ENCODE peak calls at places on chromosomes 11 and 22, in seven cellular contexts. One of them, this sample, is unnamed.

GRCh38 chr11:113994077-113994954 is 19.4 kb downstream of the HTR3A start:
- DNase-seq in stomach: peak
- DNase-seq in right lobe of liver: no peak
- DNase-seq in astrocyte: no peak
- DNase-seq in GM12865: no peak
- DNase-seq in right atrium auricular region: no peak
- DNase-seq in GM23338: peak
- DNase-seq in this sample: no peak

GRCh38 chr22:39494471-39495120 is 7.5 kb upstream of the MIEF1 start:
- DNase-seq in stomach: no peak
- DNase-seq in right lobe of liver: peak
- DNase-seq in astrocyte: no peak
- DNase-seq in GM12865: no peak
- DNase-seq in right atrium auricular region: no peak
- DNase-seq in GM23338: no peak
- DNase-seq in this sample: no peak

GRCh38 chr22:27801616-27802388 is at the start of gene MN1:
- DNase-seq in stomach: peak
- DNase-seq in right lobe of liver: no peak
- DNase-seq in astrocyte: no peak
- DNase-seq in GM12865: peak
- DNase-seq in right atrium auricular region: no peak
- DNase-seq in GM23338: peak
- DNase-seq in this sample: no peak

GRCh38 chr22:30575859-30576258 is 1.4 kb upstream of the GAL3ST1 start:
- DNase-seq in stomach: peak
- DNase-seq in right lobe of liver: no peak
- DNase-seq in astrocyte: no peak
- DNase-seq in GM12865: no peak
- DNase-seq in right atrium auricular region: no peak
- DNase-seq in GM23338: no peak
- DNase-seq in this sample: no peak

GRCh38 chr11:98194611-98195010 is 826.1 kb upstream of the CNTN5 start:
- DNase-seq in stomach: no peak
- DNase-seq in right lobe of liver: no peak
- DNase-seq in astrocyte: no peak
- DNase-seq in GM12865: no peak
- DNase-seq in right atrium auricular region: no peak
- DNase-seq in GM23338: no peak
- DNase-seq in this sample: no peak

GRCh38 chr11:1059759-1060158 is 14.9 kb upstream of the MUC2 start:
- DNase-seq in stomach: no peak
- DNase-seq in right lobe of liver: no peak
- DNase-seq in astrocyte: no peak
- DNase-seq in GM12865: no peak
- DNase-seq in right atrium auricular region: no peak
- DNase-seq in GM23338: no peak
- DNase-seq in this sample: no peak

GRCh38 chr22:50303848-50304527 is 3.5 kb downstream of the PLXNB2 start:
- DNase-seq in stomach: peak
- DNase-seq in right lobe of liver: peak
- DNase-seq in astrocyte: no peak
- DNase-seq in GM12865: no peak
- DNase-seq in right atrium auricular region: no peak
- DNase-seq in GM23338: peak
- DNase-seq in this sample: no peak

GRCh38 chr11:34181856-34182405 is 76.5 kb downstream of the NAT10 start:
- DNase-seq in stomach: no peak
- DNase-seq in right lobe of liver: no peak
- DNase-seq in astrocyte: no peak
- DNase-seq in GM12865: no peak
- DNase-seq in right atrium auricular region: no peak
- DNase-seq in GM23338: no peak
- DNase-seq in this sample: no peak

GRCh38 chr11:109205312-109205711 is 216.7 kb upstream of the C11orf87 start:
- DNase-seq in stomach: no peak
- DNase-seq in right lobe of liver: no peak
- DNase-seq in astrocyte: no peak
- DNase-seq in GM12865: no peak
- DNase-seq in right atrium auricular region: no peak
- DNase-seq in GM23338: no peak
- DNase-seq in this sample: no peak

DNA sequence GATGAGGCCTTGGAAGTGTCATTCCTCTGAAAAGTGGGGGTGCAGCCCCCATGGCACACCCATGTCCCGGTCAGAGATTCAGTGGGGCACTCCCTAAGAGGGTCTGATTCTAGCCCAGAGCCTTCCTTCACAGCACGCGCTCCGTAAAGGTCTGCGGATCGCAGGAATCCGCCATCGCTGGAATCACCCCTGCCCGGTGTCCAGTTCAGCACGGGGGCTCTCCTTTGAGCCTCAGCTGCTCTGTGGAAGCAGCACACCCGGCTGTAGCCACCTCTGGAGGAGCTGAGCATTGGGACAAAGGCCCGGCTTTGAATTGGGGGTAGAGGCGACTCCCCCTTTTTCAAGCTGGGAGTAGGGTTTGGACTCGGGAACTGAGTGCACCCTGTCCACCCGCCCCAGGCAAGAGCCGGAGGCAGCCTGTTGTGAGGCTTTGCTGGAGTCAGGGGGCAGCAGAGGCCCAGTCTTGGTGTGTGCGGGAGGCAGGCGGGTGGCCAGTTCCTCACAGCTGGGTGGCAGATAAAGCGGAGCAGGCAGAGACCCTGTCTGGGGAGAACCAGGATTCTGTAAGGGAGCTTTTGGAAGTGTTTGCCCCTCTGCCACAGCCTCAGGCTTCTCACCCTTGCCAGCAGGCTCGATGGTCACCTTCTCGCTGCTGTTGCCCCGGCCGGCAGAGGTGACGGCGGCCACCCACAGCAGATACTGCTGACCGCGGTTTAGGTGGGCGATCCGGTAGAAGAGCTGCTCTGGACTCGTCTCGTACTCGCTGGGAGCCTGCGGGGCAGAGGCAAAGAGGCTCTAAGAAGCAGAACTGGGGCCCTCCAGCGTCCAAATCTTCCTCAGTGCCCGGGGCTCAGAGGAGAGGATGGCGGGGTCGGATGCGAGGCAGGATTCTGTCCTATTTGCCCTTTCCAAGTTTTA is 115.9 kb downstream of the CEP164 start:
- DNase-seq in stomach: peak
- DNase-seq in right lobe of liver: no peak
- DNase-seq in astrocyte: peak
- DNase-seq in GM12865: peak
- DNase-seq in right atrium auricular region: peak
- DNase-seq in GM23338: peak
- DNase-seq in this sample: no peak
- TF ChIP-seq CTCF in stomach: no peak
- TF ChIP-seq CTCF in right lobe of liver: peak
- TF ChIP-seq CTCF in astrocyte: peak
- TF ChIP-seq CTCF in GM12865: peak
- TF ChIP-seq CTCF in right atrium auricular region: peak
- TF ChIP-seq CTCF in GM23338: peak
- TF ChIP-seq CTCF in this sample: peak

DNA sequence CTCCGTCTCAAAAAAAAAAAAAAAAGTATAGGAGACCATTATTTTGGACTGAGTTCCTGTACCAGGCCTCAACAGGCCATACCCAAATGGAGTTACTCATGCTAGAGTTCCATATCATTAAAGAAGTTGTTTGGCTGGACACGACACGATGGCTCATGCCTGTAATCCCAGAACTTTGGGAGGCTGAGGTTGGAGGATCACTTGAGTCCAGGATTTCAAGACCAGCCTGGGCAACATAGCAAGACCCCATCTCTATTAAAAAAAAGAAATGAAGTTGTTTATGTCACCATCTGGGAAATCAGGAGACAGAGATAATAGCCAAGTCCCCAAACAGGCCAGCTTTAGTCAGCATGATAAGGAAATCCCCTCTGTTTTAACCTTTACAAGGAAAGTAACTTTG is 6.7 kb upstream of the FNBP4 start:
- DNase-seq in stomach: no peak
- DNase-seq in right lobe of liver: no peak
- DNase-seq in astrocyte: no peak
- DNase-seq in GM12865: no peak
- DNase-seq in right atrium auricular region: peak
- DNase-seq in GM23338: no peak
- DNase-seq in this sample: no peak
- TF ChIP-seq CTCF in stomach: no peak
- TF ChIP-seq CTCF in right lobe of liver: no peak
- TF ChIP-seq CTCF in astrocyte: no peak
- TF ChIP-seq CTCF in GM12865: no peak
- TF ChIP-seq CTCF in right atrium auricular region: no peak
- TF ChIP-seq CTCF in GM23338: no peak
- TF ChIP-seq CTCF in this sample: no peak

DNA sequence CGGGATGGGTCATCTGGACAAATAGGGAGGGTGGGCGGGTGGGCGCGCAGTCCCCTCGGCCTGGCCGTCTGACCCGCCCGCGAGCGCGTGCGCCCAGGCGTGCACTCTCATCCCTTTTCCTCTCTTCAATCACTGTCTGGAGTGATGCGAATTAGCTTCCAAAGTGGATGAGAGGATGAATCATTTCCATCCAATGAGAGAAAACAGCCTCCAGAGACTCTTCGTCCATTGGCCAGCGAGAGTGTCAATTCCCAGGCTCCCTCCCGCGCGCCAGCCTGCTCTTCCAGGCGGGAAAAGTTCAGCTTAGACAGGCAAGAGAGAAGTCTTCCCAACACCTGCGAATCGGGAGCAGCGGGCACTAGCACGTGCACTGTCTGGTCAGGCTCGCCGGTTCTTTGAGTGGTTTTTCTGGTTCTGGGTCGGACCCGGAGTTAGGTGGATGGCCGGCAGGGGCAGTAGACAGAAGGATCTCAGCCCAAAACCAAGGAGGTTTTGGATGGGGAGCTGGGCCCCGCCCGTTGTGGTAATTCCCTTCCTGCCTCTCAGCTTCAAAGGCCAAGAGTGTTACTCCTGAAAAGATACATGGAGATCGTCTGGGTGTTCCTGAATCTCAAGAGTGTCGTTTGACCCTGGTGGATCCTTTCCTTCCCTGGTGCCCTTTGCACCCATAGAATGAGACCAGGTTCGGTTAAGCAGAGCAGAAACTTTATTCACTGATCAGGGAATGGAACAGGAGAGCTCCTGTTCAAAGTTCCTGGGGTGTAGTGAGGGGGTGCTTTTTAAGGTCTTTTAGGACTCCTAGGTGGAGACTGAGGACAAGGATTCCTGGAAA is 33.4 kb upstream of the GLYATL1 start:
- DNase-seq in stomach: peak
- DNase-seq in right lobe of liver: peak
- DNase-seq in astrocyte: peak
- DNase-seq in GM12865: no peak
- DNase-seq in right atrium auricular region: peak
- DNase-seq in GM23338: peak
- DNase-seq in this sample: peak
- TF ChIP-seq CTCF in stomach: no peak
- TF ChIP-seq CTCF in right lobe of liver: no peak
- TF ChIP-seq CTCF in astrocyte: peak
- TF ChIP-seq CTCF in GM12865: no peak
- TF ChIP-seq CTCF in right atrium auricular region: no peak
- TF ChIP-seq CTCF in GM23338: peak
- TF ChIP-seq CTCF in this sample: peak

GRCh38 chr11:3809624-3809928 is 1.2 kb downstream of the PGAP2 start:
- DNase-seq in stomach: no peak
- DNase-seq in right lobe of liver: no peak
- DNase-seq in astrocyte: no peak
- DNase-seq in GM12865: no peak
- DNase-seq in right atrium auricular region: no peak
- DNase-seq in GM23338: peak
- DNase-seq in this sample: no peak

GRCh38 chr11:3810446-3810845 is 2.1 kb downstream of the PGAP2 start:
- DNase-seq in stomach: no peak
- DNase-seq in right lobe of liver: no peak
- DNase-seq in astrocyte: no peak
- DNase-seq in GM12865: no peak
- DNase-seq in right atrium auricular region: no peak
- DNase-seq in GM23338: no peak
- DNase-seq in this sample: no peak

GRCh38 chr11:3810951-3811350 is 2.6 kb downstream of the PGAP2 start:
- DNase-seq in stomach: no peak
- DNase-seq in right lobe of liver: no peak
- DNase-seq in astrocyte: no peak
- DNase-seq in GM12865: no peak
- DNase-seq in right atrium auricular region: no peak
- DNase-seq in GM23338: no peak
- DNase-seq in this sample: no peak

GRCh38 chr11:3807856-3808845 is at the start of gene PGAP2:
- DNase-seq in stomach: peak
- DNase-seq in right lobe of liver: peak
- DNase-seq in astrocyte: no peak
- DNase-seq in GM12865: peak
- DNase-seq in right atrium auricular region: peak
- DNase-seq in GM23338: peak
- DNase-seq in this sample: no peak

GRCh38 chr11:3808846-3809623 is 675 bp downstream of the PGAP2 start:
- DNase-seq in stomach: peak
- DNase-seq in right lobe of liver: no peak
- DNase-seq in astrocyte: peak
- DNase-seq in GM12865: peak
- DNase-seq in right atrium auricular region: no peak
- DNase-seq in GM23338: peak
- DNase-seq in this sample: no peak
- TF ChIP-seq CTCF in stomach: no peak
- TF ChIP-seq CTCF in right lobe of liver: peak
- TF ChIP-seq CTCF in astrocyte: peak
- TF ChIP-seq CTCF in GM12865: peak
- TF ChIP-seq CTCF in right atrium auricular region: no peak
- TF ChIP-seq CTCF in GM23338: peak
- TF ChIP-seq CTCF in this sample: peak

GRCh38 chr22:19554834-19555404 is 30.7 kb upstream of the CLDN5 start:
- DNase-seq in stomach: no peak
- DNase-seq in right lobe of liver: no peak
- DNase-seq in astrocyte: no peak
- DNase-seq in GM12865: no peak
- DNase-seq in right atrium auricular region: no peak
- DNase-seq in GM23338: peak
- DNase-seq in this sample: no peak
- TF ChIP-seq CTCF in stomach: no peak
- TF ChIP-seq CTCF in right lobe of liver: no peak
- TF ChIP-seq CTCF in astrocyte: peak
- TF ChIP-seq CTCF in GM12865: no peak
- TF ChIP-seq CTCF in right atrium auricular region: no peak
- TF ChIP-seq CTCF in GM23338: peak
- TF ChIP-seq CTCF in this sample: peak

GRCh38 chr11:106670069-106670468 is 348.2 kb downstream of the GUCY1A2 start:
- DNase-seq in stomach: no peak
- DNase-seq in right lobe of liver: no peak
- DNase-seq in astrocyte: peak
- DNase-seq in GM12865: no peak
- DNase-seq in right atrium auricular region: no peak
- DNase-seq in GM23338: peak
- DNase-seq in this sample: no peak
- TF ChIP-seq CTCF in stomach: no peak
- TF ChIP-seq CTCF in right lobe of liver: no peak
- TF ChIP-seq CTCF in astrocyte: no peak
- TF ChIP-seq CTCF in GM12865: no peak
- TF ChIP-seq CTCF in right atrium auricular region: no peak
- TF ChIP-seq CTCF in GM23338: no peak
- TF ChIP-seq CTCF in this sample: no peak